ENCODE peak calls at places on chromosomes 16 and 17, in nine cellular contexts. K, E, W, D, Q, N, H, P and C are unnamed samples.

GRCh38 chr16:3654249-3654991 is at the start of gene DNASE1:
- DNase-seq in N (peak), E (peak), K (peak), H (peak), Q (peak), W (peak), D (peak), P (peak), C (peak)

GRCh38 chr17:77316191-77316641 is 175.4 kb downstream of the SEC14L1 start:
- DNase-seq in P (no peak), D (peak), H (peak), K (peak), E (no peak), W (peak), N (peak), Q (no peak), C (peak)

GRCh38 chr16:66930189-66930588 is 4.0 kb downstream of the CIAO2B start:
- DNase-seq in P (no peak), H (no peak), E (peak), D (peak), Q (no peak), K (peak), N (peak), W (peak), C (peak)

GRCh38 chr16:14300631-14301149 is 229.6 kb downstream of the MRTFB start:
- DNase-seq in P (no peak), E (peak), W (peak), H (peak), D (peak), K (peak), Q (peak), N (peak), C (peak)

GRCh38 chr16:85718682-85719081 is 29.9 kb upstream of the GINS2 start:
- DNase-seq in H (no peak), P (no peak), D (no peak), E (peak), N (no peak), W (peak), Q (no peak), K (no peak), C (no peak)

GRCh38 chr16:5633845-5634440 is 536.3 kb upstream of the EEF2KMT start:
- DNase-seq in W (peak), E (no peak), N (no peak), Q (no peak), H (peak), K (peak), P (no peak), D (peak), C (peak)

GRCh38 chr16:59210955-59211541 is 476.9 kb upstream of the GOT2 start:
- DNase-seq in P (no peak), D (peak), Q (no peak), K (peak), N (peak), E (no peak), H (peak), W (peak), C (peak)

GRCh38 chr17:15213381-15214087 is 51.6 kb downstream of the PMP22 start:
- DNase-seq in K (peak), N (peak), H (peak), E (peak), Q (peak), P (no peak), D (peak), W (peak), C (peak)

GRCh38 chr17:3799181-3799627 is 1.8 kb downstream of the ITGAE start:
- DNase-seq in D (no peak), P (no peak), Q (no peak), H (no peak), K (no peak), E (no peak), W (no peak), N (no peak), C (no peak)